ENCODE peak calls at places on chromosomes 11 and 22, in four cellular contexts. Z is effector memory CD4-positive, alpha-beta T cell; V is small intestine; X is HEK293T. H is an unnamed sample.

GRCh38 chr11:132111341-132111740 is 740.9 kb downstream of the NTM start:
- DNase-seq in Z (no peak), V (no peak), X (no peak), H (no peak)

GRCh38 chr11:77633856-77634425 is 3.7 kb downstream of the CLNS1A start:
- DNase-seq in Z (no peak), V (no peak), X (no peak), H (no peak)

GRCh38 chr11:14067686-14068085 is 105.2 kb downstream of the SPON1 start:
- DNase-seq in Z (no peak), V (no peak), X (no peak), H (no peak)

GRCh38 chr22:20299736-20300136 is 20.1 kb downstream of the DGCR6L start:
- DNase-seq in Z (no peak), V (peak; percentile 57), X (no peak), H (no peak)

GRCh38 chr11:65477271-65478029 is 21.4 kb upstream of the MALAT1 start:
- DNase-seq in Z (peak; percentile 85), V (peak; percentile 98), X (peak; percentile 91), H (peak; percentile 84)

GRCh38 chr11:77406396-77406795 is 67.5 kb downstream of the PAK1 start:
- DNase-seq in Z (no peak), V (no peak), X (no peak), H (no peak)

GRCh38 chr11:60981515-60981914 is 10.0 kb downstream of the CD6 start:
- DNase-seq in Z (no peak), V (no peak), X (no peak), H (no peak)

GRCh38 chr11:16612801-16613400 is 125.5 kb upstream of the C11orf58 start:
- DNase-seq in Z (no peak), V (no peak), X (peak; percentile 20), H (no peak)

GRCh38 chr11:47130541-47130940 is 46.1 kb downstream of the ARFGAP2 start:
- DNase-seq in Z (no peak), V (no peak), X (no peak), H (no peak)